ENCODE peak calls at places on chromosomes 11 and 22, in nine cellular contexts. I is NCI-H446 treated with DMSO at 0.1 percent for 48 hours; D is T-helper 1 cell; E is NCI-H187 treated with DMSO at 0.1 percent for 48 hours; U is right cardiac atrium; W is activated naive CD8-positive, alpha-beta T cell treated with anti-CD3 and anti-CD28 coated beads, Interleukin-2, amount 50 U/mL, for 16 hours; K is occipital lobe; P is astrocyte of the spinal cord; V is psoas muscle. X is an unnamed sample.

GRCh38 chr11:108663154-108663877 is 1.6 kb upstream of the DDX10 start:
- DNase-seq in K (no peak), U (no peak), V (no peak), D (no peak), P (no peak), W (no peak), I (no peak), E (no peak), X (no peak)

GRCh38 chr22:46443850-46444389 is 93.5 kb downstream of the CELSR1 start:
- DNase-seq in E (no peak), D (no peak), I (no peak), W (no peak), V (no peak), K (no peak), U (no peak), P (no peak), X (peak)

GRCh38 chr11:44939673-44940072 is 11.0 kb downstream of the TP53I11 start:
- DNase-seq in D (no peak), P (no peak), I (no peak), W (no peak), E (no peak), V (peak), U (peak), K (no peak), X (no peak)

GRCh38 chr22:19523240-19524169 is 705 bp downstream of the CLDN5 start:
- DNase-seq in I (no peak), E (no peak), W (no peak), V (no peak), K (no peak), P (peak), U (no peak), D (no peak), X (peak)

GRCh38 chr11:125451400-125452124 is 44.5 kb downstream of the FEZ1 start:
- DNase-seq in V (no peak), E (no peak), K (peak), I (no peak), P (no peak), U (peak), D (no peak), W (no peak), X (no peak)

GRCh38 chr11:128714881-128715280 is 21.0 kb downstream of the FLI1 start:
- DNase-seq in E (no peak), W (no peak), I (no peak), K (no peak), V (no peak), U (peak), D (no peak), P (peak), X (no peak)

GRCh38 chr11:67345949-67346819 is 7.2 kb downstream of the POLD4 start:
- DNase-seq in W (no peak), V (no peak), D (no peak), P (peak), K (no peak), I (no peak), E (no peak), U (no peak), X (peak)

GRCh38 chr11:47667135-47667534 is 24.8 kb upstream of the MTCH2 start:
- DNase-seq in W (no peak), I (peak), E (no peak), U (no peak), P (no peak), D (no peak), V (no peak), K (no peak), X (no peak)

GRCh38 chr22:45200230-45200629 is 36.5 kb downstream of the NUP50 start:
- DNase-seq in K (no peak), D (no peak), W (no peak), P (no peak), V (peak), U (no peak), I (no peak), E (no peak), X (no peak)

GRCh38 chr11:23112987-23113886 is 253.0 kb upstream of the CCDC179 start:
- DNase-seq in P (peak), U (no peak), W (no peak), D (no peak), V (no peak), E (peak), K (no peak), I (no peak), X (peak)

GRCh38 chr22:41650229-41650628 is 29.1 kb downstream of the XRCC6 start:
- DNase-seq in U (no peak), W (no peak), E (no peak), V (no peak), P (no peak), D (no peak), I (no peak), K (no peak), X (no peak)

GRCh38 chr11:12506502-12506921 is 129.1 kb downstream of the PARVA start:
- DNase-seq in D (no peak), W (no peak), E (no peak), K (no peak), V (no peak), I (no peak), P (peak), U (no peak), X (no peak)

GRCh38 chr11:105861225-105861624 is 160.8 kb downstream of the MSANTD4 start:
- DNase-seq in K (no peak), D (no peak), P (no peak), V (no peak), U (no peak), W (no peak), E (no peak), I (peak), X (peak)

GRCh38 chr11:83057721-83058120 is 14.0 kb downstream of the RAB30 start:
- DNase-seq in P (no peak), D (no peak), E (no peak), V (no peak), I (no peak), U (no peak), W (no peak), K (no peak), X (no peak)

GRCh38 chr11:128491195-128491936 is 96.0 kb downstream of the ETS1 start:
- DNase-seq in W (no peak), E (no peak), U (no peak), K (no peak), V (no peak), I (no peak), D (no peak), P (no peak), X (no peak)

GRCh38 chr11:9787981-9788521 is 124.2 kb downstream of the SWAP70 start:
- DNase-seq in P (peak), E (no peak), K (no peak), V (peak), D (no peak), I (no peak), W (no peak), U (no peak), X (no peak)

GRCh38 chr22:22703715-22704114 is 59.3 kb downstream of the GGTLC2 start:
- DNase-seq in E (no peak), V (no peak), D (no peak), I (no peak), W (no peak), K (no peak), U (no peak), P (peak), X (no peak)

GRCh38 chr11:12979928-12980689 is 29.0 kb upstream of the RASSF10 start:
- DNase-seq in E (peak), P (no peak), V (no peak), K (no peak), W (no peak), I (no peak), D (no peak), U (no peak), X (peak)

GRCh38 chr22:47626428-47627390 is 864.3 kb downstream of the TBC1D22A start:
- DNase-seq in E (no peak), V (no peak), P (no peak), U (no peak), D (no peak), W (no peak), K (no peak), I (no peak), X (no peak)

GRCh38 chr22:50506611-50507420 is 686 bp downstream of the LMF2 start:
- DNase-seq in V (peak), E (no peak), W (no peak), U (peak), P (no peak), D (no peak), I (no peak), K (no peak), X (no peak)

GRCh38 chr11:41051919-41052630 is 407.4 kb downstream of the LRRC4C start:
- DNase-seq in P (no peak), W (no peak), D (no peak), V (no peak), I (no peak), E (no peak), K (no peak), U (no peak), X (no peak)

GRCh38 chr11:82810326-82810725 is 76.7 kb upstream of the FAM181B start:
- DNase-seq in W (no peak), D (no peak), V (no peak), P (no peak), E (no peak), U (no peak), K (no peak), I (no peak), X (no peak)

GRCh38 chr11:11252403-11252802 is 100.6 kb downstream of the CSNK2A3 start:
- DNase-seq in V (no peak), I (no peak), U (no peak), E (no peak), W (no peak), D (no peak), K (no peak), P (no peak), X (peak)

GRCh38 chr11:115500547-115501503 is 3.4 kb downstream of the CADM1 start:
- DNase-seq in P (no peak), D (no peak), V (no peak), K (peak), I (no peak), E (no peak), W (no peak), U (no peak), X (no peak)

GRCh38 chr11:69703711-69704507 is at the start of gene FGF19:
- DNase-seq in K (no peak), D (no peak), I (no peak), E (no peak), P (no peak), V (no peak), U (peak), W (no peak), X (no peak)

GRCh38 chr11:46247664-46248063 is 29.8 kb upstream of the CREB3L1 start:
- DNase-seq in K (no peak), I (peak), V (no peak), D (no peak), W (no peak), E (peak), P (peak), U (no peak), X (peak)

GRCh38 chr11:60951611-60951908 is 416 bp downstream of the SLC15A3 start:
- DNase-seq in U (no peak), P (no peak), E (no peak), D (no peak), V (no peak), K (no peak), W (no peak), I (no peak), X (no peak)

GRCh38 chr11:126339866-126340434 is 15.5 kb upstream of the ST3GAL4 start:
- DNase-seq in W (no peak), V (peak), E (no peak), K (no peak), I (no peak), D (no peak), U (peak), P (no peak), X (no peak)

GRCh38 chr11:77046060-77046501 is 11.9 kb downstream of the B3GNT6 start:
- DNase-seq in E (no peak), V (no peak), U (peak), I (no peak), W (peak), D (no peak), P (no peak), K (no peak), X (no peak)

GRCh38 chr11:69511358-69512015 is 30.0 kb downstream of the LINC01488 start:
- DNase-seq in I (no peak), E (no peak), U (no peak), K (no peak), W (no peak), P (peak), D (no peak), V (no peak), X (no peak)

GRCh38 chr11:27865105-27865504 is 164.8 kb upstream of the BDNF start:
- DNase-seq in W (no peak), U (no peak), E (no peak), P (no peak), D (no peak), K (no peak), V (no peak), I (no peak), X (no peak)

GRCh38 chr11:73866586-73866996 is 10.1 kb downstream of the COA4 start:
- DNase-seq in U (no peak), D (no peak), E (no peak), V (no peak), W (no peak), K (no peak), P (peak), I (no peak), X (no peak)

GRCh38 chr11:119782021-119782420 is 53.0 kb upstream of the NECTIN1 start:
- DNase-seq in K (no peak), I (no peak), E (no peak), P (no peak), W (no peak), D (no peak), V (no peak), U (no peak), X (no peak)

GRCh38 chr11:124041254-124041653 is at the start of gene OR10G7:
- DNase-seq in U (no peak), V (no peak), P (no peak), K (no peak), I (no peak), E (no peak), W (no peak), D (no peak), X (no peak)

GRCh38 chr22:49251371-49251770 is 576.3 kb downstream of the BRD1 start:
- DNase-seq in D (no peak), U (no peak), E (no peak), K (no peak), P (no peak), I (no peak), W (no peak), V (no peak), X (no peak)

X was measured in NCI-H2029.